ENCODE peak calls at places on chromosome 1, in six cellular contexts. Q is small intestine, P is left lung, L is foreskin fibroblast, D is neural progenitor cell, V is HFF-Myc. H is an unnamed sample.

GRCh38 chr1:96010000-96010399 is 711.6 kb upstream of the PTBP2 start:
- DNase-seq in Q (no peak), P (no peak), L (peak), D (no peak), V (no peak), H (no peak)

GRCh38 chr1:32240140-32240951 is 6.7 kb upstream of the FAM167B start:
- DNase-seq in Q (peak), P (peak), L (peak), D (peak), V (no peak), H (no peak)

GRCh38 chr1:31647106-31647505 is 2.4 kb upstream of the PEF1 start:
- DNase-seq in Q (no peak), P (no peak), L (peak), D (no peak), V (no peak), H (no peak)

GRCh38 chr1:24987424-24987823 is 57.3 kb upstream of the RUNX3 start:
- DNase-seq in Q (no peak), P (no peak), L (no peak), D (no peak), V (no peak), H (no peak)

GRCh38 chr1:166165661-166166399 is 971 bp downstream of the FAM78B start:
- DNase-seq in Q (peak), P (no peak), L (peak), D (peak), V (no peak), H (no peak)

GRCh38 chr1:109773900-109774485 is 10.3 kb upstream of the EPS8L3 start:
- DNase-seq in Q (no peak), P (no peak), L (no peak), D (no peak), V (no peak), H (no peak)

GRCh38 chr1:183148599-183148998 is 37.5 kb upstream of the LAMC2 start:
- DNase-seq in Q (no peak), P (no peak), L (peak), D (no peak), V (no peak), H (no peak)

GRCh38 chr1:33460947-33461629 is 11.4 kb upstream of the ZSCAN20 start:
- DNase-seq in Q (no peak), P (no peak), L (no peak), D (no peak), V (no peak), H (peak)

GRCh38 chr1:100360790-100361232 is 8.5 kb downstream of the CDC14A start:
- DNase-seq in Q (no peak), P (no peak), L (peak), D (peak), V (no peak), H (no peak)

GRCh38 chr1:201916649-201917249 is 28.1 kb downstream of the SHISA4 start:
- DNase-seq in Q (peak), P (peak), L (peak), D (no peak), V (peak), H (no peak)

GRCh38 chr1:38835230-38835827 is 24.2 kb downstream of the RRAGC start:
- DNase-seq in Q (peak), P (no peak), L (peak), D (peak), V (peak), H (no peak)

GRCh38 chr1:160064746-160065145 is 5.2 kb downstream of the KCNJ10 start:
- DNase-seq in Q (no peak), P (no peak), L (no peak), D (no peak), V (no peak), H (no peak)

GRCh38 chr1:90512441-90512840 is 204.7 kb downstream of the BARHL2 start:
- DNase-seq in Q (no peak), P (no peak), L (no peak), D (no peak), V (no peak), H (no peak)

GRCh38 chr1:9910425-9911178 is 533 bp upstream of the CTNNBIP1 start:
- DNase-seq in Q (peak), P (peak), L (peak), D (peak), V (peak), H (peak)

GRCh38 chr1:180188103-180188506 is 33.4 kb downstream of the QSOX1 start:
- DNase-seq in Q (peak), P (peak), L (peak), D (peak), V (peak), H (no peak)

GRCh38 chr1:68173283-68174172 is 58.8 kb downstream of the WLS start:
- DNase-seq in Q (no peak), P (no peak), L (peak), D (no peak), V (no peak), H (no peak)

GRCh38 chr1:15618685-15619525 is 1.6 kb downstream of the DDI2 start:
- DNase-seq in Q (peak), P (no peak), L (peak), D (no peak), V (no peak), H (no peak)

GRCh38 chr1:206503591-206504362 is 3.6 kb upstream of the RASSF5 start:
- DNase-seq in Q (no peak), P (peak), L (peak), D (no peak), V (peak), H (peak)

GRCh38 chr1:102879439-102879993 is 228.8 kb downstream of the COL11A1 start:
- DNase-seq in Q (no peak), P (no peak), L (peak), D (no peak), V (peak), H (no peak)

GRCh38 chr1:3610165-3610822 is 1.0 kb downstream of the MEGF6 start:
- DNase-seq in Q (no peak), P (no peak), L (peak), D (peak), V (no peak), H (no peak)

GRCh38 chr1:20350421-20350820 is 59.7 kb downstream of the VWA5B1 start:
- DNase-seq in Q (no peak), P (no peak), L (no peak), D (no peak), V (no peak), H (no peak)

GRCh38 chr1:20349971-20350370 is 59.3 kb downstream of the VWA5B1 start:
- DNase-seq in Q (no peak), P (no peak), L (no peak), D (no peak), V (no peak), H (no peak)

GRCh38 chr1:20349561-20349960 is 58.9 kb downstream of the VWA5B1 start:
- DNase-seq in Q (no peak), P (no peak), L (no peak), D (no peak), V (no peak), H (no peak)

GRCh38 chr1:20353836-20354235 is 63.2 kb downstream of the VWA5B1 start:
- DNase-seq in Q (no peak), P (no peak), L (no peak), D (no peak), V (no peak), H (no peak)

GRCh38 chr1:20351911-20352675 is 61.4 kb downstream of the VWA5B1 start:
- DNase-seq in Q (no peak), P (no peak), L (no peak), D (no peak), V (no peak), H (no peak)
- H3K4me3 ChIP-seq in Q (no peak), P (no peak), L (no peak), D (no peak), V (no peak), H (no peak)

GRCh38 chr1:247324913-247325312 is 6.8 kb downstream of the ZNF496 start:
- DNase-seq in Q (no peak), P (no peak), L (no peak), D (peak), V (no peak), H (no peak)

GRCh38 chr1:247328311-247328710 is 3.4 kb downstream of the ZNF496 start:
- DNase-seq in Q (no peak), P (no peak), L (no peak), D (no peak), V (no peak), H (no peak)

GRCh38 chr1:247329097-247329617 is 2.5 kb downstream of the ZNF496 start:
- DNase-seq in Q (no peak), P (no peak), L (no peak), D (no peak), V (no peak), H (no peak)

GRCh38 chr1:247324204-247324787 is 7.4 kb downstream of the ZNF496 start:
- DNase-seq in Q (no peak), P (no peak), L (no peak), D (no peak), V (no peak), H (no peak)

GRCh38 chr1:247326601-247327135 is 5.0 kb downstream of the ZNF496 start:
- DNase-seq in Q (no peak), P (no peak), L (no peak), D (no peak), V (no peak), H (no peak)
- H3K4me3 ChIP-seq in Q (no peak), P (no peak), L (no peak), D (no peak), V (no peak), H (no peak)

DNA sequence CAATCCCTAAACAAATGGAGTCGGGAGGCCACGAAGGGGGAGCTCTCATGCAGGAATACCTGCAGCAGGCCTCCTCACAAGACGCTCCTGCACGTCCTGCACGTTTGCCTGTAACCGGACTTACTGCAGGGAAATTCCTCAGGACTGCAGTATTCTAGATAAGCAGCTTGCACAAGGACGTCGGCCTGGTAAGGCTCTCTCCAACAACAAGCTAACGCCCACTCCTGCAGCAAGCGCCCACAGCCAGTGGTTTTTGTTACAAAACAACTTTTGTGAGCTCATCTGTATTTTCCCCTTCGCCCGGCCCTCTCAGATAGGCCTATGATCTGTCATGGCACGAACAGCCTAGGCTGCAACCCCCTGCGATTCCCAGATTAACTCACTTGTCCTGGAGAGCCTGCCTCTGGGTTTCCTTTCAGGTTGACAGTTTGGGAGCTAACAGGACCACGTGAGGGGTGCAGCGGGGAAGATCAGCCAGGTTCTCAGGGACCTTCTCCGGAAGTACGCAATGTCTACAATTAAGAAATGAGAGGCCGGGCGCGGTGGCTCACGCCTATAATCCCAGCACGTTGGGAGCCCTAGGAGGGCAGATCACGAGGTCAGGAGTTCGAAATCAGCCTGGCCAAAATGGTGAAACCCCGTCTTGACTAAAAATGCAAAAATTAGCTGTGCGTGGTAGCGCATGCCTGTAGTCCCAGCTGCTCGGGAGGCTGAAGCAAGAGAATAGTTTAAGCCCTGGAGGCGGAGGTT is 921 bp upstream of the MIB2 start:
- DNase-seq in Q (peak), P (peak), L (peak), D (no peak), V (no peak), H (no peak)
- H3K4me3 ChIP-seq in Q (peak), P (peak), L (peak), D (peak), V (peak), H (peak)

DNA sequence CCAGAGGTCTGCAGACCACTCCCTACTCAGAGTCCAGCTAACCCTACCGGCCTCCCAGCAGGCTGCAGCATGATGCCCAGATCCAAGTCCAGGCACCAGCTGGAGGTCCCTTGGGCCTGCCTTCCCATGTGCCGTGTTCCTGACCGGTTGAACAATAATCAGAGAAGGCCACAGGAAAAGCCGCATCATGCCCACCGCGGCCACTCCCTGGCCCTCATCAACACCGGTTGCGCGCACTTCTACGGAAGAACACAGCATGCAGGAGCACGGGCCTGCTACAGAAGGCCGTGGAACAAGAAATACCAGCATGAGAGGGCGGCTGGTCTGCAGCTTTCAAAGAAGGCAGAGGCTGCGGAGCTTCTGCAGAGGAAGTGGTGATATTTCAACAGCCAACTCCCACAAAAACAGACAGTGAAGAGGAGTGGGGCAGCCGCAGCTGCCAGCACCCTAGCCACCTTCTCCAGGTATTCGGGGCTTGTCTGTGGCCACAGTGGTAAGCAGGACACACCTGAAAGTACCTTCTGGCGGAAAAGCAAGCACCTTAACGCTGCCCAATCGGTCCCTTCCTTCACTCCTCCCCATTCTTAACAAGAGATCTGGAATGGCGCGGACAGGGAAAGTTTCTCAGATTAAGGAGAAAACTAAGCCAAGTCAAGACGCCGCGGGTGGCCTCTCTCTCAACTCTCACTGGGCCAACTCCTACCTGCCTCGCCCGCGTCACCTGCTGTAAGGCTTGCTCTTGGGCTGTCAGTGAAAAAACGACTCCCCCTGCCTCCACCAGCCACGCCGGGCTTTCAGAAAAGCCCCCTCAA is 1.5 kb downstream of the PGBD5 start:
- DNase-seq in Q (no peak), P (no peak), L (no peak), D (peak), V (no peak), H (no peak)
- H3K4me3 ChIP-seq in Q (no peak), P (peak), L (no peak), D (peak), V (no peak), H (no peak)